ENCODE peak calls at places on chromosomes 1 and 21, in seven cellular contexts. N is adipocyte, X is heart right ventricle, K is cardiac muscle cell, A is Karpas-422, C is colonic mucosa, S is mammary epithelial cell. F is an unnamed sample.
A peak's percentile ranks its signal among the peaks of the same experiment; 100 is the strongest.

GRCh38 chr1:160432371-160432786 is 32.0 kb downstream of the VANGL2 start:
- DNase-seq in K (no peak), C (no peak), A (peak; percentile 84), X (no peak), N (no peak), S (no peak), F (no peak)

GRCh38 chr1:234533975-234534876 is 55.2 kb upstream of the TARBP1 start:
- DNase-seq in N (peak; percentile 98), X (peak; percentile 89), A (no peak), K (peak; percentile 35), S (peak; percentile 69), C (peak; percentile 79), F (peak; percentile 96)

GRCh38 chr1:29855761-29856160 is 619.4 kb downstream of the PTPRU start:
- DNase-seq in C (no peak), X (no peak), S (no peak), N (no peak), A (no peak), K (no peak), F (no peak)

GRCh38 chr21:36718951-36719501 is 20.1 kb downstream of the SIM2 start:
- DNase-seq in N (no peak), C (peak; percentile 85), K (no peak), X (no peak), S (peak; percentile 36), A (no peak), F (no peak)

GRCh38 chr1:30648408-30649000 is 74.9 kb downstream of the MATN1 start:
- DNase-seq in A (no peak), N (no peak), K (no peak), X (no peak), C (no peak), S (peak; percentile 25), F (no peak)

GRCh38 chr1:21783679-21784603 is 992 bp upstream of the USP48 start:
- DNase-seq in C (peak; percentile 32), A (no peak), X (peak; percentile 18), N (peak; percentile 65), S (no peak), K (peak; percentile 96), F (peak; percentile 62)

GRCh38 chr1:118923319-118923718 is 64.8 kb downstream of the TBX15 start:
- DNase-seq in N (no peak), A (no peak), K (no peak), S (no peak), X (no peak), C (no peak), F (no peak)

GRCh38 chr21:26136686-26137085 is 33.9 kb downstream of the APP start:
- DNase-seq in N (no peak), S (no peak), A (no peak), K (no peak), C (no peak), X (no peak), F (no peak)

GRCh38 chr1:155125946-155126493 is 1.7 kb upstream of the EFNA1 start:
- DNase-seq in C (peak; percentile 95), K (no peak), A (no peak), X (peak; percentile 61), S (no peak), N (peak; percentile 28), F (peak; percentile 76)

GRCh38 chr21:44905016-44905724 is 15.5 kb downstream of the ITGB2 start:
- DNase-seq in C (no peak), N (no peak), S (no peak), A (no peak), X (no peak), K (no peak), F (peak; percentile 42)

GRCh38 chr1:40951943-40952743 is 27.4 kb upstream of the CTPS1 start:
- DNase-seq in S (peak; percentile 58), C (peak; percentile 75), N (peak; percentile 79), K (peak; percentile 78), X (peak; percentile 70), A (peak; percentile 77), F (peak; percentile 85)

GRCh38 chr1:240575976-240576666 is 35.8 kb downstream of the GREM2 start:
- DNase-seq in S (no peak), C (no peak), A (no peak), X (no peak), K (no peak), N (peak; percentile 66), F (no peak)

GRCh38 chr1:43415901-43416300 is 26.2 kb downstream of the SZT2 start:
- DNase-seq in X (no peak), N (no peak), K (no peak), S (no peak), C (no peak), A (no peak), F (peak; percentile 27)

GRCh38 chr21:32834825-32835224 is 63.3 kb upstream of the PAXBP1 start:
- DNase-seq in K (no peak), N (no peak), X (no peak), A (no peak), S (no peak), C (no peak), F (no peak)

GRCh38 chr1:153697191-153697872 is 18.8 kb downstream of the NPR1 start:
- DNase-seq in C (no peak), N (no peak), S (no peak), X (peak; percentile 42), K (peak; percentile 48), A (no peak), F (peak; percentile 87)

GRCh38 chr1:48309564-48310082 is 87.1 kb downstream of the SLC5A9 start:
- DNase-seq in S (no peak), C (no peak), K (no peak), X (no peak), A (no peak), N (no peak), F (no peak)

GRCh38 chr1:172993640-172994039 is 57.1 kb downstream of the TNFSF18 start:
- DNase-seq in S (no peak), X (no peak), C (no peak), K (no peak), A (no peak), N (peak; percentile 46), F (no peak)

GRCh38 chr1:59903136-59903754 is 23.3 kb downstream of the CYP2J2 start:
- DNase-seq in X (no peak), N (no peak), C (peak; percentile 47), A (peak; percentile 60), S (no peak), K (peak; percentile 40), F (no peak)

GRCh38 chr1:34750610-34751009 is 4.2 kb upstream of the GJB5 start:
- DNase-seq in C (no peak), N (no peak), K (no peak), A (no peak), S (no peak), X (no peak), F (no peak)

GRCh38 chr1:230883964-230884363 is 15.6 kb upstream of the C1orf198 start:
- DNase-seq in N (peak; percentile 48), C (no peak), K (no peak), X (no peak), A (no peak), S (no peak), F (no peak)

GRCh38 chr1:154791292-154792278 is 78.5 kb downstream of the KCNN3 start:
- DNase-seq in S (peak; percentile 61), A (peak; percentile 75), N (peak; percentile 10), C (no peak), K (no peak), X (no peak), F (no peak)

GRCh38 chr21:23743821-23744220 is 1863.5 kb downstream of the MRPL39 start:
- DNase-seq in S (no peak), N (no peak), K (no peak), A (no peak), C (no peak), X (no peak), F (no peak)
- H3K9me3 ChIP-seq in S (peaks cover 20% of the 10 kb centered on the region), N (peaks cover 11% of the 10 kb centered on the region), K (no peaks in the 10 kb centered on the region), A (peaks cover 25% of the 10 kb centered on the region), C (no peaks in the 10 kb centered on the region), X (no peaks in the 10 kb centered on the region), F (no peaks in the 10 kb centered on the region)

DNA sequence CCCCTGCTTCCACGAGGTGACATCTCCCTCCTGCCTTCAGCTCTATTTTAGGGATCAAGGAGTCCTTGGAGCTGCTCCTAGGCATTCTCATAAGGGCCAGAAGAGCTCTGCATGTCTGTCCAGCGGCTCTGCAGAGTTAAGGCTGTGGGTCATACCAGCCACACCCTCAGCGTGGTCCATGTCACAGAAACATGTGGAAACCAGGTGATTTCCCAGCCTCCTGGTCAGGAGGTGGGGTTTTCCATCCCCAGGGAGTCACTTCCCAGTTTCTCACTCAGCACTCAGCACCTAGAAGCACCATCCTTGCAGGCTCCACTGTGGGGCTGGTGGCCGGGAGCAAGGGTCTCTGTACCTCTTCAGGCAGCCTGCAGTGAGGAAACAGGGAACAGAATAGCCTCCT is 1.4 kb upstream of the TNFRSF1B start:
- DNase-seq in C (no peak), N (no peak), A (no peak), K (no peak), X (no peak), S (peak; percentile 48), F (peak; percentile 27)
- H3K4me1 ChIP-seq in C (peaks cover 18% of the 10 kb centered on the region), N (peaks cover 44% of the 10 kb centered on the region), A (peaks cover 11% of the 10 kb centered on the region), K (no peaks in the 10 kb centered on the region), X (peaks cover 89% of the 10 kb centered on the region), S (peaks cover 17% of the 10 kb centered on the region), F (peaks cover 15% of the 10 kb centered on the region)

GRCh38 chr1:26993237-26994019 is at the start of gene TRNP1:
- DNase-seq in C (peak; percentile 73), X (peak; percentile 82), A (peak; percentile 60), S (peak; percentile 78), N (peak; percentile 93), K (peak; percentile 92), F (peak; percentile 93)

GRCh38 chr1:26996024-26996423 is 2.5 kb downstream of the TRNP1 start:
- DNase-seq in A (no peak), S (peak; percentile 74), N (peak; percentile 73), C (no peak), X (no peak), K (no peak), F (no peak)

GRCh38 chr1:26996665-26997064 is 3.2 kb downstream of the TRNP1 start:
- DNase-seq in S (no peak), K (no peak), C (no peak), X (no peak), A (no peak), N (peak; percentile 15), F (no peak)

GRCh38 chr1:26994020-26994745 is 691 bp downstream of the TRNP1 start:
- DNase-seq in X (peak; percentile 41), C (no peak), A (no peak), K (peak; percentile 62), N (peak; percentile 58), S (no peak), F (no peak)

GRCh38 chr1:26994772-26995625 is 1.5 kb downstream of the TRNP1 start:
- DNase-seq in X (no peak), S (peak; percentile 66), K (no peak), A (no peak), N (peak; percentile 81), C (no peak), F (peak; percentile 64)
- H3K4me3 ChIP-seq in X (peak overlapping the region; percentile 77), S (peak overlapping the region; percentile 92), K (peak overlapping the region; percentile 64), A (no peak overlapping the region), N (peak overlapping the region; percentile 91), C (peak overlapping the region; percentile 25), F (peak overlapping the region; percentile 97)

GRCh38 chr21:9737871-9738520 is 783.4 kb upstream of the TPTE start:
- DNase-seq in X (no peak), C (no peak), N (no peak), S (no peak), A (no peak), K (no peak), F (no peak)

GRCh38 chr21:9739240-9739639 is 782.1 kb upstream of the TPTE start:
- DNase-seq in N (no peak), A (no peak), X (no peak), K (no peak), S (no peak), C (no peak), F (no peak)

GRCh38 chr21:9738527-9738926 is 782.9 kb upstream of the TPTE start:
- DNase-seq in N (no peak), K (no peak), X (no peak), C (no peak), S (no peak), A (no peak), F (no peak)

GRCh38 chr21:9735421-9735961 is 785.9 kb upstream of the TPTE start:
- DNase-seq in X (no peak), C (no peak), A (no peak), N (no peak), K (no peak), S (no peak), F (no peak)

GRCh38 chr21:9741343-9741742 is 780.0 kb upstream of the TPTE start:
- DNase-seq in S (no peak), C (no peak), K (no peak), X (no peak), A (no peak), N (no peak), F (no peak)
- H3K9me3 ChIP-seq in S (peaks cover 71% of the 10 kb centered on the region), C (peaks cover 9% of the 10 kb centered on the region), K (peaks cover 2% of the 10 kb centered on the region), X (peaks cover 11% of the 10 kb centered on the region), A (peaks cover 64% of the 10 kb centered on the region), N (peaks cover 11% of the 10 kb centered on the region), F (no peaks in the 10 kb centered on the region)

F was measured in right cardiac atrium.